ENCODE peak calls at places on chromosomes 5 and 9, in four cellular contexts. S, H, O and Z are unnamed samples.

GRCh38 chr5:90982576-90982975 is 400.5 kb downstream of the ARRDC3 start:
- DNase-seq in S (no peak), H (no peak), O (no peak), Z (no peak)

GRCh38 chr5:134005415-134006118 is 792 bp upstream of the VDAC1 start:
- DNase-seq in S (peak; percentile 37), H (peak; percentile 50), O (no peak), Z (no peak)

GRCh38 chr9:83274787-83275186 is 211.8 kb upstream of the RASEF start:
- DNase-seq in S (no peak), H (no peak), O (no peak), Z (no peak)

GRCh38 chr5:126683912-126684311 is 83.2 kb downstream of the PHAX start:
- DNase-seq in S (no peak), H (no peak), O (no peak), Z (no peak)

GRCh38 chr5:176176231-176176630 is 62.0 kb upstream of the SIMC1 start:
- DNase-seq in S (no peak), H (no peak), O (no peak), Z (no peak)

GRCh38 chr9:129557192-129558036 is 63.5 kb downstream of the C9orf50 start:
- DNase-seq in S (peak; percentile 76), H (peak; percentile 47), O (no peak), Z (no peak)

GRCh38 chr9:70020217-70020616 is 23.4 kb upstream of the MAMDC2 start:
- DNase-seq in S (peak; percentile 39), H (no peak), O (no peak), Z (no peak)

GRCh38 chr5:92599217-92599810 is 981.7 kb downstream of the NR2F1-AS1 start:
- DNase-seq in S (no peak), H (no peak), O (no peak), Z (no peak)

GRCh38 chr9:97766092-97766491 is 69.0 kb upstream of the XPA start:
- DNase-seq in S (no peak), H (no peak), O (no peak), Z (no peak)

GRCh38 chr9:26723486-26723885 is 169.1 kb downstream of the CAAP1 start:
- DNase-seq in S (peak; percentile 49), H (no peak), O (no peak), Z (peak; percentile 57)

GRCh38 chr5:150989695-150990094 is 30.7 kb upstream of the GPX3 start:
- DNase-seq in S (no peak), H (no peak), O (peak; percentile 29), Z (no peak)

GRCh38 chr5:134086943-134087305 is 27.6 kb upstream of the TCF7 start:
- DNase-seq in S (no peak), H (no peak), O (no peak), Z (peak; percentile 55)

GRCh38 chr9:6054280-6055099 is 39.1 kb upstream of the RANBP6 start:
- DNase-seq in S (peak; percentile 90), H (peak; percentile 75), O (peak; percentile 78), Z (peak; percentile 83)

GRCh38 chr5:74641014-74641777 is 668 bp upstream of the ENC1 start:
- DNase-seq in S (peak; percentile 95), H (peak; percentile 80), O (peak; percentile 63), Z (peak; percentile 96)

GRCh38 chr5:143560378-143560777 is 156.9 kb upstream of the NR3C1 start:
- DNase-seq in S (no peak), H (no peak), O (no peak), Z (no peak)

GRCh38 chr5:170522211-170523128 is 18.6 kb downstream of the KCNIP1 start:
- DNase-seq in S (no peak), H (no peak), O (no peak), Z (no peak)

GRCh38 chr9:104775574-104775936 is 11.6 kb downstream of the NIPSNAP3B start:
- DNase-seq in S (no peak), H (no peak), O (no peak), Z (no peak)

GRCh38 chr9:4894076-4894475 is 91.0 kb upstream of the JAK2 start:
- DNase-seq in S (no peak), H (no peak), O (no peak), Z (no peak)

GRCh38 chr9:125968975-125969374 is 221.8 kb downstream of the PBX3 start:
- DNase-seq in S (no peak), H (no peak), O (no peak), Z (no peak)

GRCh38 chr5:138527170-138527569 is 15.9 kb downstream of the ETF1 start:
- DNase-seq in S (no peak), H (no peak), O (no peak), Z (no peak)

GRCh38 chr5:148011407-148012124 is 52.2 kb upstream of the SPINK5 start:
- DNase-seq in S (peak; percentile 19), H (no peak), O (no peak), Z (no peak)

GRCh38 chr9:37174247-37174646 is 53.9 kb downstream of the ZCCHC7 start:
- DNase-seq in S (no peak), H (no peak), O (no peak), Z (no peak)

GRCh38 chr5:143435207-143435657 is 31.7 kb upstream of the NR3C1 start:
- DNase-seq in S (no peak), H (no peak), O (peak; percentile 95), Z (peak; percentile 66)

GRCh38 chr9:69873401-69873950 is 52.9 kb downstream of the CFAP95 start:
- DNase-seq in S (no peak), H (no peak), O (no peak), Z (no peak)

GRCh38 chr5:56763711-56764466 is 51.5 kb upstream of the MAP3K1 start:
- DNase-seq in S (peak; percentile 28), H (no peak), O (peak; percentile 45), Z (no peak)

GRCh38 chr5:157528036-157528632 is 47.4 kb downstream of the ADAM19 start:
- DNase-seq in S (peak; percentile 31), H (no peak), O (no peak), Z (no peak)
- H3K36me3 ChIP-seq in S (no peaks in the 10 kb centered on the region), H (no peaks in the 10 kb centered on the region), O (peaks cover 53% of the 10 kb centered on the region), Z (no peaks in the 10 kb centered on the region)

GRCh38 chr5:172925336-172925948 is 33.8 kb upstream of the RPL26L1 start:
- DNase-seq in S (no peak), H (no peak), O (no peak), Z (no peak)

GRCh38 chr5:172926008-172926523 is 33.2 kb upstream of the RPL26L1 start:
- DNase-seq in S (no peak), H (no peak), O (no peak), Z (no peak)

GRCh38 chr5:172923539-172923938 is 35.7 kb upstream of the RPL26L1 start:
- DNase-seq in S (no peak), H (no peak), O (no peak), Z (no peak)

GRCh38 chr5:172929371-172929838 is 29.8 kb upstream of the RPL26L1 start:
- DNase-seq in S (no peak), H (no peak), O (no peak), Z (no peak)

GRCh38 chr5:172926796-172927195 is 32.4 kb upstream of the RPL26L1 start:
- DNase-seq in S (no peak), H (no peak), O (no peak), Z (no peak)
- H3K36me3 ChIP-seq in S (no peaks in the 10 kb centered on the region), H (peaks cover 74% of the 10 kb centered on the region), O (peaks cover 12% of the 10 kb centered on the region), Z (no peaks in the 10 kb centered on the region)

DNA sequence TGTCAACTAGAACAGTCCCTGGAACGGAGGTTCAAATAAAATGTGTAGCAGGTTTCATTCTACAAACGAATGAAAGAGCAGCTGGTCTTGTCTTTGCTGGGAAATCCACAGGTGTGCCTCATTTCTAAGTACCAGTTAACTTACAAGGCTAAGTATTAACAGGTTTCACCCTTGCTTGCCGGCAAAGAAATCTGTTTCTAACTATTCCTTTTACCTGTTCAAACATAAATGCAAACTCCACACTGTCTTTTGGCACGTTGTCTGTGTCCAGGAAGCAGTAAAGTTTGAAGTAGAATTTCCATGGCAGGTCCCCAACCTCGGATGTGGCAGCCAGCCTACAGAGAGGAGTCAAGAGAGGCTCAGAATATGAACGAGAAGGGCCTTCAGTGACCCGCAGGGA is 54.4 kb upstream of the RETREG1 start:
- DNase-seq in S (no peak), H (no peak), O (no peak), Z (no peak)
- H3K36me3 ChIP-seq in S (peaks cover 3% of the 10 kb centered on the region), H (peaks cover 99% of the 10 kb centered on the region), O (no peaks in the 10 kb centered on the region), Z (peaks cover 90% of the 10 kb centered on the region)

GRCh38 chr5:80631277-80632259 is 22.9 kb upstream of the MSH3 start:
- DNase-seq in S (no peak), H (no peak), O (no peak), Z (no peak)
- H3K36me3 ChIP-seq in S (no peaks in the 10 kb centered on the region), H (peaks cover 28% of the 10 kb centered on the region), O (peaks cover 77% of the 10 kb centered on the region), Z (no peaks in the 10 kb centered on the region)

GRCh38 chr5:40827479-40827977 is 7.5 kb downstream of the RPL37 start:
- DNase-seq in S (no peak), H (no peak), O (no peak), Z (no peak)
- H3K36me3 ChIP-seq in S (peaks cover 4% of the 10 kb centered on the region), H (peaks cover 72% of the 10 kb centered on the region), O (peaks cover 92% of the 10 kb centered on the region), Z (no peaks in the 10 kb centered on the region)

GRCh38 chr9:111412280-111412679 is 71.9 kb downstream of the ECPAS start:
- DNase-seq in S (no peak), H (no peak), O (no peak), Z (no peak)

GRCh38 chr9:111405701-111406100 is 75.7 kb upstream of the OR2K2 start:
- DNase-seq in S (no peak), H (no peak), O (no peak), Z (no peak)

GRCh38 chr9:111411266-111411665 is 72.9 kb downstream of the ECPAS start:
- DNase-seq in S (no peak), H (no peak), O (no peak), Z (no peak)

DNA sequence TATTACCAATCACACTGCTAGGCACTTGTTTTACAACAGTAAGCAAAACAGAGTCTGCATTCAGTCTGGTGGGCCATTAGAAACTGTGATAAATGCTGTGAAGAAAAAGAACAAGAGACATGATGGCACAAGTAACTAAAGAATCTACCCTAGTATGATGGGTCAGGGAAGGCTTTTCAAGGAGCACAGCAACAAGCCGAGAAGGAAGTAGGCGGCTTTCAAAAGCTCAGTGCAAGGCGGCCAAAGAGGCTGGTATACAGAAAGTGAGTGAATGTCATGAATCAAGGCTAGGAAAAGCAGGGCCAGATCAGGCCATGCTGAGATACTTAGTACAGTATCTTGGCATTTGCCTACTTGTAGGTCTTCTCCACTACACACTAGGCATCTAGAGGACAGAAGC is 76.4 kb downstream of the ECPAS start:
- DNase-seq in S (no peak), H (no peak), O (no peak), Z (no peak)
- H3K36me3 ChIP-seq in S (no peaks in the 10 kb centered on the region), H (peaks cover 100% of the 10 kb centered on the region), O (peaks cover 94% of the 10 kb centered on the region), Z (peaks cover 96% of the 10 kb centered on the region)